ENCODE peak calls at places on chromosomes 13 and 19, in seven cellular contexts. One of them, this sample, is unnamed.

GRCh38 chr13:34469212-34469983 is 472.7 kb upstream of the NBEA start:
- DNase-seq in SK-N-SH: peak
- DNase-seq in HepG2: no peak
- DNase-seq in A549: peak
- DNase-seq in HCT116: no peak
- DNase-seq in K562: no peak
- DNase-seq in endothelial cell of umbilical vein: peak
- DNase-seq in this sample: no peak

GRCh38 chr13:109427148-109427547 is 359.2 kb downstream of the IRS2 start:
- DNase-seq in K562: no peak
- DNase-seq in A549: no peak
- DNase-seq in HCT116: no peak
- DNase-seq in SK-N-SH: no peak
- DNase-seq in HepG2: no peak
- DNase-seq in endothelial cell of umbilical vein: no peak
- DNase-seq in this sample: no peak

GRCh38 chr19:44258835-44259413 is 762 bp upstream of the ZNF233 start:
- DNase-seq in K562: no peak
- DNase-seq in A549: no peak
- DNase-seq in endothelial cell of umbilical vein: no peak
- DNase-seq in SK-N-SH: no peak
- DNase-seq in HCT116: no peak
- DNase-seq in HepG2: no peak
- DNase-seq in this sample: no peak

GRCh38 chr19:45154064-45154827 is 6.5 kb downstream of the NKPD1 start:
- DNase-seq in SK-N-SH: no peak
- DNase-seq in HCT116: peak
- DNase-seq in endothelial cell of umbilical vein: peak
- DNase-seq in HepG2: peak
- DNase-seq in K562: peak
- DNase-seq in A549: peak
- DNase-seq in this sample: peak

GRCh38 chr13:49082653-49083536 is 107.2 kb downstream of the FNDC3A start:
- DNase-seq in HepG2: no peak
- DNase-seq in K562: no peak
- DNase-seq in SK-N-SH: no peak
- DNase-seq in A549: no peak
- DNase-seq in endothelial cell of umbilical vein: no peak
- DNase-seq in HCT116: no peak
- DNase-seq in this sample: no peak

GRCh38 chr13:113411216-113412023 is 41.9 kb downstream of the ADPRHL1 start:
- DNase-seq in HepG2: peak
- DNase-seq in endothelial cell of umbilical vein: no peak
- DNase-seq in SK-N-SH: no peak
- DNase-seq in HCT116: peak
- DNase-seq in K562: no peak
- DNase-seq in A549: peak
- DNase-seq in this sample: peak

GRCh38 chr13:20977394-20977793 is 74.8 kb upstream of the XPO4 start:
- DNase-seq in SK-N-SH: no peak
- DNase-seq in HepG2: no peak
- DNase-seq in endothelial cell of umbilical vein: no peak
- DNase-seq in HCT116: no peak
- DNase-seq in K562: no peak
- DNase-seq in A549: no peak
- DNase-seq in this sample: peak

GRCh38 chr19:32330149-32330548 is 15.3 kb upstream of the ZNF507 start:
- DNase-seq in HepG2: no peak
- DNase-seq in SK-N-SH: no peak
- DNase-seq in endothelial cell of umbilical vein: peak
- DNase-seq in A549: no peak
- DNase-seq in HCT116: no peak
- DNase-seq in K562: no peak
- DNase-seq in this sample: no peak

GRCh38 chr13:97459215-97459772 is 25.3 kb downstream of the RAP2A start:
- DNase-seq in SK-N-SH: no peak
- DNase-seq in HepG2: no peak
- DNase-seq in endothelial cell of umbilical vein: no peak
- DNase-seq in A549: no peak
- DNase-seq in HCT116: no peak
- DNase-seq in K562: no peak
- DNase-seq in this sample: no peak

GRCh38 chr19:48565090-48565489 is 13.1 kb downstream of the SULT2B1 start:
- DNase-seq in K562: no peak
- DNase-seq in HepG2: peak
- DNase-seq in HCT116: no peak
- DNase-seq in endothelial cell of umbilical vein: no peak
- DNase-seq in A549: peak
- DNase-seq in SK-N-SH: no peak
- DNase-seq in this sample: peak

GRCh38 chr19:2462635-2463421 is 6.1 kb upstream of the LMNB2 start:
- DNase-seq in SK-N-SH: peak
- DNase-seq in HCT116: peak
- DNase-seq in HepG2: peak
- DNase-seq in A549: peak
- DNase-seq in endothelial cell of umbilical vein: peak
- DNase-seq in K562: no peak
- DNase-seq in this sample: no peak
- TF ChIP-seq MAX in SK-N-SH: peak
- TF ChIP-seq MAX in HCT116: peak
- TF ChIP-seq MAX in HepG2: peak
- TF ChIP-seq MAX in A549: peak
- TF ChIP-seq MAX in endothelial cell of umbilical vein: no peak
- TF ChIP-seq MAX in K562: no peak
- TF ChIP-seq MAX in this sample: no peak

DNA sequence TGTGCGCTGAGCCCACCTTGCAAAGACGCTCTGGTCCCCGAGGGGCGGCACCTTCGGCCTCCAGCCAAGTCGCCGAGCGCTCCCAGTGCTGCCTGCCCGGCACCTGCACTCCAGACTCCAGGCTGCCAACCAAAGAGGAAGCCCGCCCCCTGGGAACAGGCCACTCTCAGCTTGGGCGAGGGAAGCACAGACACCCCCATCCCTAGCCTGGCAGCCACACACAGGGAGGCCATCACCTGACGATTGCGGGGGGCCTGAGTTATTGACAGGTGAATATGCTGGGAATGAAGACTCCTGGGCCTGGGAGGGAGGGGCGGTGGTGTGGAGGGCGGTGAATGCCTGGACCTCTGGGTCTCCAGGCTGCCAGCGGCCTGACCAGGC is 10.3 kb upstream of the ZNF492 start:
- DNase-seq in HCT116: no peak
- DNase-seq in HepG2: no peak
- DNase-seq in A549: no peak
- DNase-seq in endothelial cell of umbilical vein: no peak
- DNase-seq in K562: no peak
- DNase-seq in SK-N-SH: no peak
- DNase-seq in this sample: no peak
- H3K4me3 ChIP-seq in HCT116: no peak
- H3K4me3 ChIP-seq in HepG2: no peak
- H3K4me3 ChIP-seq in A549: no peak
- H3K4me3 ChIP-seq in endothelial cell of umbilical vein: no peak
- H3K4me3 ChIP-seq in K562: no peak
- H3K4me3 ChIP-seq in SK-N-SH: no peak
- H3K4me3 ChIP-seq in this sample: no peak

GRCh38 chr13:42350141-42350540 is 78.2 kb downstream of the AKAP11 start:
- DNase-seq in HCT116: no peak
- DNase-seq in HepG2: no peak
- DNase-seq in K562: no peak
- DNase-seq in SK-N-SH: no peak
- DNase-seq in A549: no peak
- DNase-seq in endothelial cell of umbilical vein: no peak
- DNase-seq in this sample: no peak

GRCh38 chr13:42360046-42360445 is 88.1 kb downstream of the AKAP11 start:
- DNase-seq in SK-N-SH: no peak
- DNase-seq in A549: no peak
- DNase-seq in HepG2: no peak
- DNase-seq in endothelial cell of umbilical vein: no peak
- DNase-seq in K562: no peak
- DNase-seq in HCT116: no peak
- DNase-seq in this sample: no peak

GRCh38 chr13:42355118-42355840 is 83.3 kb downstream of the AKAP11 start:
- DNase-seq in HCT116: no peak
- DNase-seq in K562: no peak
- DNase-seq in HepG2: no peak
- DNase-seq in endothelial cell of umbilical vein: no peak
- DNase-seq in A549: no peak
- DNase-seq in SK-N-SH: no peak
- DNase-seq in this sample: no peak

GRCh38 chr13:42355841-42356575 is 84.1 kb downstream of the AKAP11 start:
- DNase-seq in HepG2: no peak
- DNase-seq in SK-N-SH: no peak
- DNase-seq in A549: no peak
- DNase-seq in K562: no peak
- DNase-seq in endothelial cell of umbilical vein: no peak
- DNase-seq in HCT116: no peak
- DNase-seq in this sample: no peak

DNA sequence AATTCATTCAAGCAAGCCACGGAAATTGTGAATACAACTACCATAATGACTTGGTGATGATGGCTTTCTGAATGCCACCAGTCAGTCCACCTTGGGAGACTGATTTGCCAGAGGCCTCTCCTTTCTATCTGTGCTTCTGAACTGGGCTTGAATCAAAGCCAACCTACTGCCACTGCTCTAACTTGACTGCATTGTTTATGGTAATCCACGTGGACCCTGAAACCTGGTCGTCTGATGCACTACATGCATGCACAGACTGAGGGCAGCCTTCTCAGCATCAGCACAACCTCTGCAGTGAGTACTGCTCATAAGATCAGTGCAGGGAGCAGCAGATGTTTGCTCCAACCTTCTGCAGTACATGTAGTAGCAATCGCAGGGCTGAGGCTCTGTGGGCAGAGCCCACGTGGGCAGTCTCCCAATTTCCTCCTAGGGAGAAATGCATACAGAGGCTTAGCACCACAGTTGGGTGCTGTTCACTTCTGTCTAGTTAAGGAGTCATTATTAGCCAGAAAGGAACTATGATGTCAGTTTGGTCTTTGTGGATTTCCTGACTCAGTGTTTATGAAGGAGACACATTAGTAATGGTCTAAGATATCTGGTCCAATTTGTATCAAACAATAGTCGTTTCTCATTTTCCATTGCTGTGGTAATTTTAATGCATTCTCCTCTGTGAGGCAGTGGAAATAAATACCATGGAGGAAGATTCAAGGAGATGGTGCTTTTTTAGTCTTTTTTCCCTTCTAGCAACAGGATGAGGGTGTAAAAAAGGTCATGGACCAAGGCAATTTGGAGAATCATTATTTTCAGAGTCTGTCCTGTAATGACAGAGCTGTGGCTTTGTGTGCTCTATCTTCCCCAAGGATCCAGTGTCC is 82.5 kb downstream of the AKAP11 start:
- DNase-seq in endothelial cell of umbilical vein: peak
- DNase-seq in A549: no peak
- DNase-seq in SK-N-SH: no peak
- DNase-seq in K562: no peak
- DNase-seq in HepG2: no peak
- DNase-seq in HCT116: no peak
- DNase-seq in this sample: no peak
- TF ChIP-seq CTCF in endothelial cell of umbilical vein: no peak
- TF ChIP-seq CTCF in A549: no peak
- TF ChIP-seq CTCF in SK-N-SH: no peak
- TF ChIP-seq CTCF in K562: no peak
- TF ChIP-seq CTCF in HepG2: peak
- TF ChIP-seq CTCF in HCT116: peak
- TF ChIP-seq CTCF in this sample: no peak

GRCh38 chr19:40740747-40741146 is 9.5 kb downstream of the ACTMAP start:
- DNase-seq in A549: no peak
- DNase-seq in K562: no peak
- DNase-seq in endothelial cell of umbilical vein: no peak
- DNase-seq in HepG2: no peak
- DNase-seq in HCT116: no peak
- DNase-seq in SK-N-SH: no peak
- DNase-seq in this sample: no peak
- TF ChIP-seq MAX in A549: no peak
- TF ChIP-seq MAX in K562: no peak
- TF ChIP-seq MAX in endothelial cell of umbilical vein: no peak
- TF ChIP-seq MAX in HepG2: no peak
- TF ChIP-seq MAX in HCT116: no peak
- TF ChIP-seq MAX in SK-N-SH: no peak
- TF ChIP-seq MAX in this sample: no peak

DNA sequence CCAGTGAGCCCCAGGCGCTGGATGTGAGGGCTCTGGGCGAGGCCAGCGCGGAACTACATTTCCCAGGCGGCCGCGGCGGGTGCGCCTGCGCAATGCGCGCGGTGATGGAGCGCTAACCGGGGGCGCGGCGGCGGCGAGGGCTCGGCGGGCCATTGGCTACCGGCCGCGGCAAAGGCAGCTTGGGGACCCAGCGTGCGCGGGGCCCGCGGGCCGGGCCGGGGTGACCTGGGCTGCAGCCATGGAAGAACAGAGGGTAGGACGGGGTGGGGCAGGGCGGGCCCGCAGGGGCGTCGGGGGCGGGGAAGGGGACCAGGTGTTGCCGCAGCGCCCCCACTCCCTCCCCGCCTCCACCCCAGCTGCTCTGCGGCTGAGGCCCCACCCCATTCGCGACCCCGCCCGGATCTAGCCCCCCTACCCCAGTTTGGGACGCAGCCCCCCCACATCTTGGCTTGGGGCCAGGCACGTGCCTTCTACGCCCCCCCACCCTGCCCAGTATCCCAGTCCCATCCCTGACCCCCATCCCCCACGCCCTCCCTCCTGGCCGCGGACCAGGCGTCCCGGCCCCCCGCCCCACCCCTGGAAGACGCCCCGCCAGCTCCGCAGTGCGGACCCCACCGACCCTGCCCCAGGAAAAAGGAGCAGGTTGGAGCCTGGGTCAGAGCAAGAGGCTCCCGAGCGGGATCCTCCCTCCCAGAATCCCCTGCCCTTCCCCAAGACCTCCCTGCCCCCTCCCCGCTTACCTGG is at the start of gene FSD1:
- DNase-seq in A549: peak
- DNase-seq in endothelial cell of umbilical vein: peak
- DNase-seq in HepG2: no peak
- DNase-seq in SK-N-SH: peak
- DNase-seq in K562: peak
- DNase-seq in HCT116: no peak
- DNase-seq in this sample: peak
- H3K4me3 ChIP-seq in A549: peak
- H3K4me3 ChIP-seq in endothelial cell of umbilical vein: no peak
- H3K4me3 ChIP-seq in HepG2: no peak
- H3K4me3 ChIP-seq in SK-N-SH: peak
- H3K4me3 ChIP-seq in K562: peak
- H3K4me3 ChIP-seq in HCT116: peak
- H3K4me3 ChIP-seq in this sample: no peak

GRCh38 chr13:43804461-43805070 is 17.8 kb upstream of the ENOX1 start:
- DNase-seq in HCT116: peak
- DNase-seq in SK-N-SH: peak
- DNase-seq in HepG2: peak
- DNase-seq in A549: peak
- DNase-seq in K562: no peak
- DNase-seq in endothelial cell of umbilical vein: peak
- DNase-seq in this sample: peak
- TF ChIP-seq CTCF in HCT116: peak
- TF ChIP-seq CTCF in SK-N-SH: peak
- TF ChIP-seq CTCF in HepG2: peak
- TF ChIP-seq CTCF in A549: peak
- TF ChIP-seq CTCF in K562: no peak
- TF ChIP-seq CTCF in endothelial cell of umbilical vein: peak
- TF ChIP-seq CTCF in this sample: no peak